ENCODE peak calls at places on chromosomes 4 and X, in eight cellular contexts. One of them, this sample, is unnamed.

GRCh38 chrX:10884246-10884645 is 226.9 kb upstream of the HCCS start:
- DNase-seq in activated CD4-positive, CD25-positive, alpha-beta regulatory T cell treated with anti-CD3 and anti-CD28 coated beads, Interleukin-2, amount 50 U/mL, for 72 hours: no peak
- DNase-seq in CD8-positive, alpha-beta memory T cell: no peak
- DNase-seq in H54: no peak
- DNase-seq in neural crest cell: no peak
- DNase-seq in adrenal gland: no peak
- DNase-seq in SK-N-SH: no peak
- DNase-seq in left cardiac atrium: no peak
- DNase-seq in this sample: no peak

GRCh38 chrX:2391869-2392606 is 108.7 kb downstream of the DHRSX start:
- DNase-seq in activated CD4-positive, CD25-positive, alpha-beta regulatory T cell treated with anti-CD3 and anti-CD28 coated beads, Interleukin-2, amount 50 U/mL, for 72 hours: no peak
- DNase-seq in CD8-positive, alpha-beta memory T cell: no peak
- DNase-seq in H54: peak
- DNase-seq in neural crest cell: no peak
- DNase-seq in adrenal gland: peak
- DNase-seq in SK-N-SH: no peak
- DNase-seq in left cardiac atrium: no peak
- DNase-seq in this sample: peak

GRCh38 chr4:1049591-1049905 is 38.1 kb downstream of the FGFRL1 start:
- DNase-seq in activated CD4-positive, CD25-positive, alpha-beta regulatory T cell treated with anti-CD3 and anti-CD28 coated beads, Interleukin-2, amount 50 U/mL, for 72 hours: peak
- DNase-seq in CD8-positive, alpha-beta memory T cell: no peak
- DNase-seq in H54: no peak
- DNase-seq in neural crest cell: no peak
- DNase-seq in adrenal gland: peak
- DNase-seq in SK-N-SH: peak
- DNase-seq in left cardiac atrium: peak
- DNase-seq in this sample: no peak

GRCh38 chr4:186473933-186474332 is 81.4 kb downstream of the MTNR1A start:
- DNase-seq in activated CD4-positive, CD25-positive, alpha-beta regulatory T cell treated with anti-CD3 and anti-CD28 coated beads, Interleukin-2, amount 50 U/mL, for 72 hours: no peak
- DNase-seq in CD8-positive, alpha-beta memory T cell: no peak
- DNase-seq in H54: no peak
- DNase-seq in neural crest cell: no peak
- DNase-seq in adrenal gland: no peak
- DNase-seq in SK-N-SH: no peak
- DNase-seq in left cardiac atrium: no peak
- DNase-seq in this sample: no peak

GRCh38 chr4:31370866-31371465 is 650.8 kb downstream of the PCDH7 start:
- DNase-seq in activated CD4-positive, CD25-positive, alpha-beta regulatory T cell treated with anti-CD3 and anti-CD28 coated beads, Interleukin-2, amount 50 U/mL, for 72 hours: no peak
- DNase-seq in CD8-positive, alpha-beta memory T cell: no peak
- DNase-seq in H54: peak
- DNase-seq in neural crest cell: no peak
- DNase-seq in adrenal gland: no peak
- DNase-seq in SK-N-SH: peak
- DNase-seq in left cardiac atrium: no peak
- DNase-seq in this sample: no peak

GRCh38 chr4:139770361-139770760 is 104.7 kb downstream of the MGST2 start:
- DNase-seq in activated CD4-positive, CD25-positive, alpha-beta regulatory T cell treated with anti-CD3 and anti-CD28 coated beads, Interleukin-2, amount 50 U/mL, for 72 hours: no peak
- DNase-seq in CD8-positive, alpha-beta memory T cell: no peak
- DNase-seq in H54: no peak
- DNase-seq in neural crest cell: no peak
- DNase-seq in adrenal gland: no peak
- DNase-seq in SK-N-SH: no peak
- DNase-seq in left cardiac atrium: peak
- DNase-seq in this sample: no peak

GRCh38 chr4:80875642-80876041 is 154.9 kb upstream of the BMP3 start:
- DNase-seq in activated CD4-positive, CD25-positive, alpha-beta regulatory T cell treated with anti-CD3 and anti-CD28 coated beads, Interleukin-2, amount 50 U/mL, for 72 hours: no peak
- DNase-seq in CD8-positive, alpha-beta memory T cell: no peak
- DNase-seq in H54: no peak
- DNase-seq in neural crest cell: no peak
- DNase-seq in adrenal gland: no peak
- DNase-seq in SK-N-SH: no peak
- DNase-seq in left cardiac atrium: no peak
- DNase-seq in this sample: no peak

GRCh38 chr4:101400096-101400495 is 52.8 kb upstream of the PPP3CA start:
- DNase-seq in activated CD4-positive, CD25-positive, alpha-beta regulatory T cell treated with anti-CD3 and anti-CD28 coated beads, Interleukin-2, amount 50 U/mL, for 72 hours: no peak
- DNase-seq in CD8-positive, alpha-beta memory T cell: no peak
- DNase-seq in H54: peak
- DNase-seq in neural crest cell: no peak
- DNase-seq in adrenal gland: no peak
- DNase-seq in SK-N-SH: no peak
- DNase-seq in left cardiac atrium: no peak
- DNase-seq in this sample: no peak

GRCh38 chr4:151358266-151358665 is 32.9 kb upstream of the SH3D19 start:
- DNase-seq in activated CD4-positive, CD25-positive, alpha-beta regulatory T cell treated with anti-CD3 and anti-CD28 coated beads, Interleukin-2, amount 50 U/mL, for 72 hours: no peak
- DNase-seq in CD8-positive, alpha-beta memory T cell: no peak
- DNase-seq in H54: no peak
- DNase-seq in neural crest cell: no peak
- DNase-seq in adrenal gland: no peak
- DNase-seq in SK-N-SH: no peak
- DNase-seq in left cardiac atrium: no peak
- DNase-seq in this sample: no peak

GRCh38 chrX:45801554-45801953 is 600.9 kb upstream of the DIPK2B start:
- DNase-seq in activated CD4-positive, CD25-positive, alpha-beta regulatory T cell treated with anti-CD3 and anti-CD28 coated beads, Interleukin-2, amount 50 U/mL, for 72 hours: no peak
- DNase-seq in CD8-positive, alpha-beta memory T cell: no peak
- DNase-seq in H54: no peak
- DNase-seq in neural crest cell: no peak
- DNase-seq in adrenal gland: no peak
- DNase-seq in SK-N-SH: peak
- DNase-seq in left cardiac atrium: no peak
- DNase-seq in this sample: no peak

GRCh38 chr4:145307763-145308430 is 127.5 kb upstream of the OTUD4 start:
- DNase-seq in activated CD4-positive, CD25-positive, alpha-beta regulatory T cell treated with anti-CD3 and anti-CD28 coated beads, Interleukin-2, amount 50 U/mL, for 72 hours: no peak
- DNase-seq in CD8-positive, alpha-beta memory T cell: no peak
- DNase-seq in H54: no peak
- DNase-seq in neural crest cell: no peak
- DNase-seq in adrenal gland: no peak
- DNase-seq in SK-N-SH: no peak
- DNase-seq in left cardiac atrium: no peak
- DNase-seq in this sample: no peak

GRCh38 chr4:173217727-173218126 is 49.1 kb downstream of the GALNT7 start:
- DNase-seq in activated CD4-positive, CD25-positive, alpha-beta regulatory T cell treated with anti-CD3 and anti-CD28 coated beads, Interleukin-2, amount 50 U/mL, for 72 hours: no peak
- DNase-seq in CD8-positive, alpha-beta memory T cell: no peak
- DNase-seq in H54: no peak
- DNase-seq in neural crest cell: no peak
- DNase-seq in adrenal gland: no peak
- DNase-seq in SK-N-SH: no peak
- DNase-seq in left cardiac atrium: no peak
- DNase-seq in this sample: no peak

GRCh38 chr4:189498457-189498856 is 442.2 kb upstream of the FRG1 start:
- DNase-seq in activated CD4-positive, CD25-positive, alpha-beta regulatory T cell treated with anti-CD3 and anti-CD28 coated beads, Interleukin-2, amount 50 U/mL, for 72 hours: no peak
- DNase-seq in CD8-positive, alpha-beta memory T cell: no peak
- DNase-seq in H54: no peak
- DNase-seq in neural crest cell: no peak
- DNase-seq in adrenal gland: no peak
- DNase-seq in SK-N-SH: no peak
- DNase-seq in left cardiac atrium: no peak
- DNase-seq in this sample: no peak

GRCh38 chrX:39944416-39944815 is 153.3 kb downstream of the BCOR start:
- DNase-seq in activated CD4-positive, CD25-positive, alpha-beta regulatory T cell treated with anti-CD3 and anti-CD28 coated beads, Interleukin-2, amount 50 U/mL, for 72 hours: no peak
- DNase-seq in CD8-positive, alpha-beta memory T cell: no peak
- DNase-seq in H54: no peak
- DNase-seq in neural crest cell: no peak
- DNase-seq in adrenal gland: no peak
- DNase-seq in SK-N-SH: no peak
- DNase-seq in left cardiac atrium: no peak
- DNase-seq in this sample: no peak

GRCh38 chr4:132866616-132867015 is 282.5 kb upstream of the PCDH10 start:
- DNase-seq in activated CD4-positive, CD25-positive, alpha-beta regulatory T cell treated with anti-CD3 and anti-CD28 coated beads, Interleukin-2, amount 50 U/mL, for 72 hours: no peak
- DNase-seq in CD8-positive, alpha-beta memory T cell: no peak
- DNase-seq in H54: no peak
- DNase-seq in neural crest cell: no peak
- DNase-seq in adrenal gland: no peak
- DNase-seq in SK-N-SH: no peak
- DNase-seq in left cardiac atrium: no peak
- DNase-seq in this sample: no peak

GRCh38 chr4:73869130-73870055 is at the start of gene CXCL1:
- DNase-seq in activated CD4-positive, CD25-positive, alpha-beta regulatory T cell treated with anti-CD3 and anti-CD28 coated beads, Interleukin-2, amount 50 U/mL, for 72 hours: no peak
- DNase-seq in CD8-positive, alpha-beta memory T cell: no peak
- DNase-seq in H54: no peak
- DNase-seq in neural crest cell: peak
- DNase-seq in adrenal gland: no peak
- DNase-seq in SK-N-SH: peak
- DNase-seq in left cardiac atrium: peak
- DNase-seq in this sample: no peak

GRCh38 chr4:38677466-38677865 is 13.5 kb downstream of the KLF3 start:
- DNase-seq in activated CD4-positive, CD25-positive, alpha-beta regulatory T cell treated with anti-CD3 and anti-CD28 coated beads, Interleukin-2, amount 50 U/mL, for 72 hours: no peak
- DNase-seq in CD8-positive, alpha-beta memory T cell: no peak
- DNase-seq in H54: no peak
- DNase-seq in neural crest cell: no peak
- DNase-seq in adrenal gland: no peak
- DNase-seq in SK-N-SH: no peak
- DNase-seq in left cardiac atrium: no peak
- DNase-seq in this sample: no peak

GRCh38 chrX:155612312-155613224 is at the start of gene TMLHE:
- DNase-seq in activated CD4-positive, CD25-positive, alpha-beta regulatory T cell treated with anti-CD3 and anti-CD28 coated beads, Interleukin-2, amount 50 U/mL, for 72 hours: peak
- DNase-seq in CD8-positive, alpha-beta memory T cell: peak
- DNase-seq in H54: peak
- DNase-seq in neural crest cell: peak
- DNase-seq in adrenal gland: peak
- DNase-seq in SK-N-SH: peak
- DNase-seq in left cardiac atrium: peak
- DNase-seq in this sample: no peak

GRCh38 chrX:21166302-21166982 is 207.8 kb upstream of the CNKSR2 start:
- DNase-seq in activated CD4-positive, CD25-positive, alpha-beta regulatory T cell treated with anti-CD3 and anti-CD28 coated beads, Interleukin-2, amount 50 U/mL, for 72 hours: no peak
- DNase-seq in CD8-positive, alpha-beta memory T cell: no peak
- DNase-seq in H54: no peak
- DNase-seq in neural crest cell: no peak
- DNase-seq in adrenal gland: no peak
- DNase-seq in SK-N-SH: no peak
- DNase-seq in left cardiac atrium: no peak
- DNase-seq in this sample: no peak

GRCh38 chrX:155065035-155065734 is 5.8 kb downstream of the CMC4 start:
- DNase-seq in activated CD4-positive, CD25-positive, alpha-beta regulatory T cell treated with anti-CD3 and anti-CD28 coated beads, Interleukin-2, amount 50 U/mL, for 72 hours: no peak
- DNase-seq in CD8-positive, alpha-beta memory T cell: no peak
- DNase-seq in H54: peak
- DNase-seq in neural crest cell: no peak
- DNase-seq in adrenal gland: no peak
- DNase-seq in SK-N-SH: no peak
- DNase-seq in left cardiac atrium: no peak
- DNase-seq in this sample: no peak

GRCh38 chr4:120870279-120870673 is 52.2 kb downstream of the PRDM5 start:
- DNase-seq in activated CD4-positive, CD25-positive, alpha-beta regulatory T cell treated with anti-CD3 and anti-CD28 coated beads, Interleukin-2, amount 50 U/mL, for 72 hours: no peak
- DNase-seq in CD8-positive, alpha-beta memory T cell: no peak
- DNase-seq in H54: no peak
- DNase-seq in neural crest cell: no peak
- DNase-seq in adrenal gland: no peak
- DNase-seq in SK-N-SH: peak
- DNase-seq in left cardiac atrium: no peak
- DNase-seq in this sample: no peak

GRCh38 chr4:8316911-8317351 is 47.4 kb downstream of the HTRA3 start:
- DNase-seq in activated CD4-positive, CD25-positive, alpha-beta regulatory T cell treated with anti-CD3 and anti-CD28 coated beads, Interleukin-2, amount 50 U/mL, for 72 hours: no peak
- DNase-seq in CD8-positive, alpha-beta memory T cell: no peak
- DNase-seq in H54: no peak
- DNase-seq in neural crest cell: no peak
- DNase-seq in adrenal gland: no peak
- DNase-seq in SK-N-SH: no peak
- DNase-seq in left cardiac atrium: peak
- DNase-seq in this sample: no peak

This sample was measured in 8988T.